ENCODE peak calls at places on chromosomes 11 and 22, in seven cellular contexts. E is NCI-H460; P is caudate nucleus; U is NCI-H146; O is spleen; J is stimulated activated CD8-positive, alpha-beta memory T cell treated with anti-CD3 and anti-CD28 coated beads, Interleukin-2, amount 100 ng/mL, for 48 hours; F is dermis microvascular lymphatic vessel endothelial cell. T is an unnamed sample.

GRCh38 chr22:46162285-46162684 is 12.0 kb downstream of the PPARA start:
- DNase-seq in E (no peak), P (no peak), U (peak; percentile 72), O (no peak), J (no peak), F (no peak), T (no peak)

GRCh38 chr11:63683133-63683991 is 2.1 kb downstream of the RTN3 start:
- DNase-seq in E (no peak), P (no peak), U (no peak), O (no peak), J (no peak), F (no peak), T (no peak)

GRCh38 chr11:8692417-8692816 is 9.8 kb downstream of the RPL27A start:
- DNase-seq in E (no peak), P (no peak), U (no peak), O (no peak), J (no peak), F (no peak), T (no peak)

GRCh38 chr11:65170058-65170534 is at the start of gene SPDYC:
- DNase-seq in E (no peak), P (no peak), U (peak; percentile 51), O (peak; percentile 56), J (no peak), F (no peak), T (no peak)

GRCh38 chr22:50148991-50149721 is 21.4 kb upstream of the PANX2 start:
- DNase-seq in E (peak; percentile 48), P (peak; percentile 97), U (peak; percentile 66), O (peak; percentile 93), J (peak; percentile 63), F (peak; percentile 74), T (peak; percentile 77)

GRCh38 chr11:121048464-121049233 is 24.7 kb downstream of the TBCEL start:
- DNase-seq in E (no peak), P (no peak), U (no peak), O (no peak), J (no peak), F (no peak), T (no peak)

GRCh38 chr11:111326824-111327223 is 28.5 kb downstream of the POU2AF3 start:
- DNase-seq in E (no peak), P (no peak), U (no peak), O (no peak), J (no peak), F (no peak), T (no peak)

GRCh38 chr11:69357458-69358397 is 63.8 kb downstream of the MYEOV start:
- DNase-seq in E (no peak), P (no peak), U (no peak), O (no peak), J (no peak), F (no peak), T (no peak)

GRCh38 chr11:119567667-119568582 is 145.0 kb upstream of the THY1 start:
- DNase-seq in E (peak; percentile 32), P (no peak), U (peak; percentile 68), O (no peak), J (no peak), F (peak; percentile 6), T (no peak)

GRCh38 chr11:20973959-20974358 is 304.6 kb downstream of the NELL1 start:
- DNase-seq in E (no peak), P (no peak), U (no peak), O (no peak), J (no peak), F (no peak), T (no peak)

GRCh38 chr22:23072911-23073491 is 2.7 kb downstream of the GNAZ start:
- DNase-seq in E (no peak), P (no peak), U (no peak), O (peak; percentile 47), J (no peak), F (no peak), T (peak; percentile 24)

GRCh38 chr11:57874981-57875380 is 113.4 kb downstream of the CTNND1 start:
- DNase-seq in E (no peak), P (no peak), U (no peak), O (no peak), J (no peak), F (no peak), T (no peak)

GRCh38 chr11:123426766-123427165 is 3.3 kb upstream of the GRAMD1B start:
- DNase-seq in E (no peak), P (no peak), U (no peak), O (no peak), J (no peak), F (no peak), T (no peak)

GRCh38 chr11:3905080-3905953 is 49.9 kb downstream of the STIM1 start:
- DNase-seq in E (peak; percentile 64), P (no peak), U (no peak), O (no peak), J (peak; percentile 36), F (no peak), T (no peak)

GRCh38 chr22:43867839-43868652 is 5.7 kb upstream of the SULT4A1 start:
- DNase-seq in E (peak; percentile 49), P (no peak), U (no peak), O (peak; percentile 75), J (no peak), F (peak; percentile 68), T (peak; percentile 74)

GRCh38 chr22:50460942-50461341 is 13.9 kb downstream of the SBF1 start:
- DNase-seq in E (no peak), P (no peak), U (no peak), O (no peak), J (no peak), F (no peak), T (no peak)

GRCh38 chr11:64885367-64886286 is 7.2 kb upstream of the EHD1 start:
- DNase-seq in E (peak; percentile 32), P (no peak), U (no peak), O (peak; percentile 73), J (no peak), F (peak; percentile 69), T (no peak)

GRCh38 chr22:41302016-41302767 is 867 bp downstream of the ZC3H7B start:
- DNase-seq in E (no peak), P (no peak), U (peak; percentile 21), O (peak; percentile 78), J (no peak), F (no peak), T (no peak)

GRCh38 chr11:36389811-36390210 is 93.7 kb downstream of the PRR5L start:
- DNase-seq in E (no peak), P (no peak), U (no peak), O (no peak), J (no peak), F (no peak), T (no peak)

GRCh38 chr11:114163231-114163631 is 103.7 kb downstream of the ZBTB16 start:
- DNase-seq in E (no peak), P (peak; percentile 79), U (no peak), O (no peak), J (no peak), F (peak; percentile 75), T (no peak)

GRCh38 chr11:88435405-88435804 is 97.9 kb upstream of the CTSC start:
- DNase-seq in E (no peak), P (no peak), U (no peak), O (no peak), J (no peak), F (no peak), T (no peak)

GRCh38 chr11:27610287-27610686 is 90.0 kb downstream of the BDNF start:
- DNase-seq in E (no peak), P (no peak), U (no peak), O (no peak), J (no peak), F (no peak), T (no peak)

T was measured in Right ventricle myocardium superior.